ENCODE peak calls at places on chromosomes 4 and X, in seven cellular contexts. D is GM23338, J is brain microvascular endothelial cell, P is left ventricle myocardium inferior, E is ovary, B is astrocyte of the spinal cord, O is tibial artery. V is an unnamed sample.

GRCh38 chr4:39446842-39447573 is 11.7 kb downstream of the RPL9 start:
- DNase-seq in D (peak; percentile 91), J (peak; percentile 57), P (peak; percentile 51), E (peak; percentile 71), B (peak; percentile 57), O (peak; percentile 75), V (peak; percentile 81)

GRCh38 chrX:13377537-13377936 is 57.7 kb upstream of the ATXN3L start:
- DNase-seq in D (no peak), J (peak; percentile 57), P (no peak), E (no peak), B (peak; percentile 84), O (no peak), V (peak; percentile 43)

GRCh38 chr4:33606951-33607350 is 2637.4 kb downstream of the ARAP2 start:
- DNase-seq in D (no peak), J (no peak), P (no peak), E (no peak), B (no peak), O (no peak), V (no peak)

GRCh38 chrX:50747471-50747900 is 66.5 kb downstream of the SHROOM4 start:
- DNase-seq in D (peak; percentile 49), J (no peak), P (no peak), E (no peak), B (peak; percentile 17), O (no peak), V (peak; percentile 13)

GRCh38 chrX:10414872-10415703 is 205.3 kb downstream of the MID1 start:
- DNase-seq in D (no peak), J (peak; percentile 9), P (no peak), E (no peak), B (peak; percentile 27), O (no peak), V (no peak)

GRCh38 chrX:154096140-154097002 is 1.1 kb downstream of the MECP2 start:
- DNase-seq in D (no peak), J (no peak), P (peak; percentile 39), E (peak; percentile 46), B (peak; percentile 25), O (peak; percentile 64), V (no peak)

GRCh38 chrX:132171478-132171877 is 43.7 kb upstream of the FRMD7 start:
- DNase-seq in D (no peak), J (no peak), P (no peak), E (no peak), B (no peak), O (no peak), V (no peak)

GRCh38 chrX:154401045-154401799 is 3.0 kb downstream of the RPL10 start:
- DNase-seq in D (peak; percentile 46), J (no peak), P (no peak), E (no peak), B (no peak), O (no peak), V (no peak)

GRCh38 chr4:181661090-181661489 is 582.1 kb upstream of the TENM3 start:
- DNase-seq in D (no peak), J (peak; percentile 59), P (no peak), E (no peak), B (peak; percentile 78), O (no peak), V (no peak)

GRCh38 chr4:22129454-22130075 is 181.0 kb upstream of the KCNIP4 start:
- DNase-seq in D (peak; percentile 84), J (peak; percentile 37), P (no peak), E (no peak), B (peak; percentile 32), O (no peak), V (peak; percentile 58)

GRCh38 chrX:118353081-118353850 is 7.4 kb downstream of the WDR44 start:
- DNase-seq in D (peak; percentile 9), J (no peak), P (no peak), E (no peak), B (no peak), O (no peak), V (no peak)

GRCh38 chrX:153507484-153508178 is 9.8 kb upstream of the ATP2B3 start:
- DNase-seq in D (peak; percentile 78), J (peak; percentile 54), P (peak; percentile 81), E (peak; percentile 90), B (peak; percentile 65), O (peak; percentile 89), V (peak; percentile 86)

GRCh38 chr4:108336076-108336475 is 167.3 kb upstream of the LEF1 start:
- DNase-seq in D (no peak), J (peak; percentile 62), P (no peak), E (no peak), B (peak; percentile 62), O (no peak), V (no peak)

GRCh38 chr4:168167714-168168284 is 75.5 kb downstream of the ANXA10 start:
- DNase-seq in D (no peak), J (no peak), P (no peak), E (no peak), B (peak; percentile 52), O (no peak), V (no peak)

GRCh38 chr4:111689214-111689613 is 456.0 kb upstream of the FAM241A start:
- DNase-seq in D (no peak), J (no peak), P (no peak), E (no peak), B (peak; percentile 45), O (no peak), V (no peak)

GRCh38 chrX:148133099-148133725 is 152.1 kb downstream of the FMR1NB start:
- DNase-seq in D (peak; percentile 9), J (no peak), P (no peak), E (no peak), B (peak; percentile 6), O (no peak), V (no peak)

GRCh38 chr4:153497091-153497531 is 31.0 kb downstream of the TMEM131L start:
- DNase-seq in D (no peak), J (peak; percentile 26), P (no peak), E (no peak), B (no peak), O (no peak), V (no peak)

GRCh38 chr4:75786526-75786925 is 62.1 kb downstream of the USO1 start:
- DNase-seq in D (no peak), J (no peak), P (no peak), E (no peak), B (no peak), O (no peak), V (no peak)

GRCh38 chr4:164931551-164932324 is 45.7 kb downstream of the TRIM61 start:
- DNase-seq in D (no peak), J (peak; percentile 17), P (no peak), E (no peak), B (no peak), O (no peak), V (no peak)

GRCh38 chr4:21882050-21882839 is 66.3 kb downstream of the KCNIP4 start:
- DNase-seq in D (no peak), J (peak; percentile 21), P (no peak), E (no peak), B (peak; percentile 49), O (no peak), V (no peak)

GRCh38 chr4:8303081-8303480 is 33.5 kb downstream of the HTRA3 start:
- DNase-seq in D (no peak), J (no peak), P (no peak), E (peak; percentile 21), B (no peak), O (peak; percentile 51), V (no peak)

DNA sequence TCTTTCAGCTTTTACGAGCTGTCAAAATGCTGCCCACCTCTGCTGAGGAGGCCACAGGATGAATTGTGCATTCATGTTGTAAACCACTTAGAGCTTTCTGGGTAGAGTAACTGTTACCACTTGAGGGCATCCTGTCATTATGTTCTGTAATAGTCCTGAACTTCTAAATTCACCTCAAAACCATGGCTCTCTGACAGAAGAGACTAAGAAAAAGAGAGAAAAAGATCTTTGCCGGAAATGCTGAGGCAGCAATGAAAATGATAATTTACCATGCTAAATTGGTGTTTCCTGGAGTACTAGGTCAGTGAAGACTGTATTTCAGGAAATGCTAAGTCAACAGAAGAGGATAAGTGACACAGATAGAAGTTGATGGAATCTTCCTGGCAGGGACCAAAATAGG is 942.3 kb upstream of the SLIT2 start:
- DNase-seq in D (peak; percentile 10), J (peak; percentile 49), P (no peak), E (no peak), B (peak; percentile 74), O (no peak), V (no peak)
- TF ChIP-seq CTCF in D (peak; percentile 54), J (peak; percentile 41), P (peak; percentile 33), E (no peak), B (peak; percentile 60), O (no peak), V (no peak)

GRCh38 chr4:10582059-10582686 is 102.4 kb downstream of the CLNK start:
- DNase-seq in D (peak; percentile 72), J (peak; percentile 65), P (no peak), E (peak; percentile 56), B (peak; percentile 71), O (no peak), V (peak; percentile 48)
- TF ChIP-seq CTCF in D (peak; percentile 89), J (peak; percentile 92), P (peak; percentile 79), E (peak; percentile 90), B (peak; percentile 88), O (peak; percentile 76), V (peak; percentile 82)

DNA sequence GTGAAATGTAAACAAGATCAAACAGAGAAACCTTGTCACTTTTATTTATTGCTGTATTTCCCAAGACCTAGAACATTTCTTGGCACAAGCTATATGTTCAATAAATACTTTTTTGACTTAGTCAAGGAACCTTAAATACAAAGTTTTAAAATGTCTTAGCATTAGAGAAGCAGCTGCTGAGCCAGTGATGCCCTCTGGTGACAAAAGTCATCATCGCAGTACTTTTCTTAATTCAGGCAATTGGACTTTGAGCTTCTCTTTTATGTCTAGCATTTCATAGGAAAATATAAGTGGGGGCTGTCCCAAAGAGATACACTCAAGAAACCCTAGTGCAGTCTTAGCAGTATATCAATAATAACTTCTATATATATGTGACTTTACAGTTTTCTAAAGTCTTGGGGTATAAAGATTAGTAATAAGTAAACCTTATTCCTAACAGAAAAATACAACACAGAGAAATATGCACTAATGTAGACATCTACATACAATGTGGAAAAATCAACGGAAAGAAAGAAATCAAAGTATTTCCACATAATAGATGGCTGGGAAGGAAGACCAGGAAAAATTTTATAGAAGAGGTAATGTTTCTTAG is 118.4 kb downstream of the DTHD1 start:
- DNase-seq in D (peak; percentile 46), J (no peak), P (no peak), E (no peak), B (peak; percentile 41), O (no peak), V (no peak)
- TF ChIP-seq CTCF in D (peak; percentile 75), J (peak; percentile 69), P (peak; percentile 55), E (no peak), B (peak; percentile 64), O (no peak), V (peak; percentile 61)

GRCh38 chrX:106401965-106402559 is 209.7 kb upstream of the RADX start:
- DNase-seq in D (no peak), J (no peak), P (no peak), E (no peak), B (no peak), O (no peak), V (no peak)

DNA sequence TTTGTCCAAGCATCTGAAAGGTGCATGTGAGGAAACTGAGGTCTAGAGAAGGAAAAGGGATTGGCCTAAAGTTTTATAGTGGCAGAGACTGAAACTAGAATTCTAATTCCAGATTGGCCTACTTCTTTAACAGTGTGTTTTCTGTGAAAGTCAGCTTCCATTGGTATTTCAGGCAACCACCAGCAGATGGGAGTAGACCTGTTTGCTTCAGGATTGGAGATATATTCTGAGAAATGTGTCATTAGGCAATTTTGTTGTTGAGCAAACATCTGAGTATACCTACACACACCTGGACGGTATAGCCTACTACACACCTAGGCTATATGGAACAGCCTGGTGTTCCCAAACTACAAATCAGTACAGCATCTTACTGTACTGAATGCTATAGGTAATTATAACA is 207.3 kb upstream of the RADX start:
- DNase-seq in D (peak; percentile 19), J (peak; percentile 15), P (no peak), E (no peak), B (no peak), O (no peak), V (no peak)
- TF ChIP-seq CTCF in D (peak; percentile 55), J (peak; percentile 30), P (no peak), E (no peak), B (peak; percentile 35), O (no peak), V (no peak)